ENCODE peak calls at places on chromosome 7, in eight cellular contexts. O, M, E, S, P, W, D and T are unnamed samples.

GRCh38 chr7:144842377-144842851 is 6.6 kb upstream of the TPK1 start:
- DNase-seq in O (no peak), M (peak), E (no peak), S (peak), P (no peak), W (no peak), D (no peak), T (no peak)

GRCh38 chr7:84811427-84811826 is 375.4 kb downstream of the SEMA3D start:
- DNase-seq in O (no peak), M (no peak), E (no peak), S (no peak), P (no peak), W (no peak), D (no peak), T (no peak)

GRCh38 chr7:82194011-82194410 is 249.6 kb downstream of the CACNA2D1 start:
- DNase-seq in O (no peak), M (peak), E (no peak), S (no peak), P (no peak), W (no peak), D (no peak), T (peak)

GRCh38 chr7:98855610-98856009 is 14.2 kb downstream of the TMEM130 start:
- DNase-seq in O (no peak), M (no peak), E (no peak), S (no peak), P (no peak), W (no peak), D (no peak), T (no peak)

GRCh38 chr7:90461216-90461615 is 8.2 kb upstream of the PTTG1IP2 start:
- DNase-seq in O (no peak), M (no peak), E (no peak), S (no peak), P (no peak), W (no peak), D (no peak), T (no peak)

GRCh38 chr7:70808876-70809275 is 323.1 kb upstream of the GALNT17 start:
- DNase-seq in O (no peak), M (no peak), E (no peak), S (no peak), P (no peak), W (no peak), D (no peak), T (no peak)

GRCh38 chr7:24948739-24949138 is 31.2 kb downstream of the OSBPL3 start:
- DNase-seq in O (no peak), M (peak), E (no peak), S (no peak), P (no peak), W (no peak), D (no peak), T (no peak)

GRCh38 chr7:28052933-28053332 is 127.7 kb downstream of the JAZF1 start:
- DNase-seq in O (no peak), M (peak), E (no peak), S (no peak), P (no peak), W (no peak), D (no peak), T (no peak)

GRCh38 chr7:133910761-133911160 is 216.4 kb upstream of the LRGUK start:
- DNase-seq in O (no peak), M (no peak), E (no peak), S (no peak), P (no peak), W (no peak), D (no peak), T (no peak)

GRCh38 chr7:128729489-128729888 is 9.7 kb upstream of the CALU start:
- DNase-seq in O (no peak), M (no peak), E (no peak), S (no peak), P (no peak), W (no peak), D (no peak), T (no peak)

GRCh38 chr7:69630292-69630691 is 32.0 kb downstream of the AUTS2 start:
- DNase-seq in O (peak), M (peak), E (peak), S (no peak), P (no peak), W (no peak), D (no peak), T (peak)

GRCh38 chr7:138506764-138507163 is 46.7 kb downstream of the TRIM24 start:
- DNase-seq in O (no peak), M (no peak), E (no peak), S (no peak), P (no peak), W (no peak), D (no peak), T (no peak)

GRCh38 chr7:34823650-34824258 is 165.7 kb downstream of the NPSR1 start:
- DNase-seq in O (peak), M (peak), E (no peak), S (no peak), P (peak), W (no peak), D (no peak), T (peak)

GRCh38 chr7:102872460-102872859 is 40.3 kb upstream of the LRRC17 start:
- DNase-seq in O (peak), M (peak), E (peak), S (no peak), P (no peak), W (no peak), D (no peak), T (no peak)

GRCh38 chr7:150997075-150997511 is 6.3 kb downstream of the NOS3 start:
- DNase-seq in O (no peak), M (no peak), E (no peak), S (no peak), P (no peak), W (no peak), D (no peak), T (no peak)

GRCh38 chr7:158353606-158354570 is 233.7 kb downstream of the PTPRN2 start:
- DNase-seq in O (no peak), M (no peak), E (no peak), S (no peak), P (peak), W (no peak), D (no peak), T (no peak)

GRCh38 chr7:73671857-73672445 is 4.3 kb downstream of the VPS37D start:
- DNase-seq in O (no peak), M (no peak), E (no peak), S (no peak), P (no peak), W (no peak), D (no peak), T (no peak)

GRCh38 chr7:112306903-112307302 is 100.4 kb downstream of the ZNF277 start:
- DNase-seq in O (no peak), M (no peak), E (no peak), S (no peak), P (no peak), W (no peak), D (no peak), T (no peak)

GRCh38 chr7:116236020-116236630 is 25.8 kb downstream of the TES start:
- DNase-seq in O (no peak), M (peak), E (no peak), S (no peak), P (peak), W (no peak), D (peak), T (no peak)

GRCh38 chr7:4820405-4820967 is 41.3 kb downstream of the PAPOLB start:
- DNase-seq in O (no peak), M (no peak), E (no peak), S (peak), P (no peak), W (no peak), D (no peak), T (no peak)

GRCh38 chr7:100563809-100564400 is 9.8 kb downstream of the SAP25 start:
- DNase-seq in O (peak), M (peak), E (no peak), S (peak), P (peak), W (peak), D (peak), T (peak)